ENCODE peak calls at places on chromosomes 2 and 18, in five cellular contexts. W is HCT116, G is GM12878, I is HepG2, U is K562. C is an unnamed sample.

GRCh38 chr2:179305125-179305524 is 40.5 kb upstream of the SESTD1 start:
- DNase-seq in G (no peak), U (no peak), W (no peak), I (no peak), C (no peak)

GRCh38 chr2:55431982-55432627 is 12.4 kb upstream of the CCDC88A start:
- DNase-seq in U (no peak), I (peak), W (peak), G (no peak), C (no peak)

GRCh38 chr18:51651761-51652160 is 454.3 kb upstream of the MEX3C start:
- DNase-seq in W (no peak), U (no peak), G (no peak), I (no peak), C (no peak)

GRCh38 chr18:59752666-59753065 is 55.4 kb upstream of the CCBE1 start:
- DNase-seq in W (no peak), I (no peak), G (no peak), U (no peak), C (no peak)

GRCh38 chr18:2570772-2571199 is 519 bp downstream of the METTL4 start:
- DNase-seq in G (peak), I (peak), U (peak), W (peak), C (peak)

GRCh38 chr2:212027681-212028628 is 510.6 kb downstream of the ERBB4 start:
- DNase-seq in W (no peak), U (no peak), I (no peak), G (no peak), C (no peak)

GRCh38 chr18:57523171-57523956 is 63.1 kb downstream of the FECH start:
- DNase-seq in G (no peak), I (no peak), W (no peak), U (no peak), C (no peak)

GRCh38 chr2:181892795-181893435 is 1.4 kb downstream of the ITPRID2 start:
- DNase-seq in G (no peak), I (peak), U (no peak), W (peak), C (no peak)

GRCh38 chr18:63309422-63309821 is 10.1 kb downstream of the BCL2 start:
- DNase-seq in U (no peak), G (no peak), W (no peak), I (no peak), C (no peak)

GRCh38 chr2:197011777-197012641 is 85.5 kb upstream of the PGAP1 start:
- DNase-seq in U (peak), G (no peak), I (peak), W (peak), C (no peak)

GRCh38 chr2:25587361-25587760 is 86.0 kb downstream of the DTNB start:
- DNase-seq in U (no peak), I (no peak), W (no peak), G (no peak), C (no peak)

GRCh38 chr18:31683968-31684278 is 458 bp downstream of the B4GALT6 start:
- DNase-seq in W (no peak), I (no peak), U (no peak), G (no peak), C (no peak)

GRCh38 chr2:94999431-94999883 is 26.1 kb upstream of the MAL start:
- DNase-seq in W (no peak), I (no peak), U (no peak), G (no peak), C (no peak)

GRCh38 chr2:85012855-85013254 is 41.9 kb downstream of the KCMF1 start:
- DNase-seq in G (no peak), I (no peak), W (no peak), U (no peak), C (no peak)

GRCh38 chr2:1553671-1554295 is 140.5 kb downstream of the TPO start:
- DNase-seq in I (no peak), W (peak), G (no peak), U (no peak), C (no peak)

GRCh38 chr2:146602383-146602782 is 1242.4 kb upstream of the ACVR2A start:
- DNase-seq in W (no peak), G (no peak), I (no peak), U (no peak), C (no peak)

GRCh38 chr2:159043710-159044109 is 75.3 kb downstream of the TANC1 start:
- DNase-seq in U (no peak), I (no peak), W (no peak), G (no peak), C (no peak)

GRCh38 chr2:129262934-129263333 is 716.5 kb upstream of the RAB6C start:
- DNase-seq in W (no peak), I (no peak), G (no peak), U (no peak), C (no peak)

GRCh38 chr2:152336103-152336853 is 1.3 kb downstream of the FMNL2 start:
- DNase-seq in G (no peak), I (peak), U (no peak), W (no peak), C (no peak)

GRCh38 chr2:219736196-219736595 is 108.8 kb downstream of the SLC4A3 start:
- DNase-seq in U (peak), I (peak), W (peak), G (no peak), C (peak)

GRCh38 chr18:75053028-75053624 is 155.8 kb downstream of the PTGR3 start:
- DNase-seq in G (no peak), I (no peak), W (no peak), U (no peak), C (no peak)

GRCh38 chr18:9017170-9017899 is 85.2 kb upstream of the NDUFV2 start:
- DNase-seq in G (peak), I (peak), U (peak), W (peak), C (peak)

GRCh38 chr2:208025814-208026184 is 472 bp upstream of the PLEKHM3 start:
- DNase-seq in G (no peak), I (no peak), W (no peak), U (no peak), C (no peak)

GRCh38 chr2:234178309-234179030 is 128.0 kb downstream of the SPP2 start:
- DNase-seq in I (no peak), G (no peak), W (no peak), U (no peak), C (no peak)

GRCh38 chr2:152200562-152201465 is 25.3 kb upstream of the STAM2 start:
- DNase-seq in G (no peak), U (peak), I (peak), W (peak), C (peak)

GRCh38 chr18:76491801-76492668 is 3.0 kb downstream of the ZNF516 start:
- DNase-seq in W (no peak), U (no peak), G (no peak), I (no peak), C (no peak)

GRCh38 chr2:8544168-8544785 is 137.6 kb upstream of the ID2 start:
- DNase-seq in I (no peak), U (no peak), G (no peak), W (no peak), C (no peak)

GRCh38 chr2:85813978-85814801 is 60.4 kb downstream of the ATOH8 start:
- DNase-seq in W (peak), I (peak), G (peak), U (peak), C (peak)

GRCh38 chr2:241618296-241618805 is 18.6 kb downstream of the THAP4 start:
- DNase-seq in G (peak), U (no peak), I (no peak), W (no peak), C (no peak)
- H3K4me3 ChIP-seq in G (no peak), U (no peak), I (no peak), W (no peak), C (no peak)

GRCh38 chr18:67421666-67422065 is 94.9 kb downstream of the DSEL start:
- DNase-seq in I (no peak), W (no peak), G (no peak), U (no peak), C (no peak)

DNA sequence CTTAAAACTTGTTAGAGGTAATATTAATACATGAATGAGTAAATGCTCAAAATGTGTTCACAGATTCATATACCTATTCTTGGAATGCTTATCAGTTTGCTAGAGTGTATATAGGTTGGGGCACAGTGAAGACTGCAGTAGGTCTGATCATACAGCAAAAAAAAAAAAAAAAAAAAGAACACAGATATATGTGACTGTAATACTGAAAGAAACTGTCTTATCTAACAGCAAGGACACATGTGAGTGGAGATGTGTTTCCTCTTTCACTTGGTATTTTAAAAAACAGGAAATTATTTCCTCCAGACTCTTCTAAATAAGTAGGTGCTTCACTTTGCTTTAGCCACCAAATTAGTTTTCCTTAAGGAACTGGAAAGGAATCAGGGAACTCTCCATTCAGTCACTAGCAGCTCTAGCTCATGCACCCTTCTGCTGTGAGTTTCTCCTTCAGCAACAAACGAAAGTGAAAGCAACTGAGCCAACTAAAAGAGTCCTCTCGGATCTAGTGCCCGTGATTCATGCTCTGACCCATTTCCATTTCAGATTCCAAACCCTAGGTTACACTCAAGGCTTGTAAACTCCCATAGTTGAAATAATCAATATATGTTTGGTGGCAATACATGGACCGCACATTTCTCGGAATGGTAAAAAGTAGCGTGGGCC is 98.5 kb downstream of the DSEL start:
- DNase-seq in U (no peak), I (peak), G (peak), W (no peak), C (no peak)
- TF ChIP-seq SIN3A in U (no peak), I (no peak), G (no peak), W (no peak), C (no peak)

DNA sequence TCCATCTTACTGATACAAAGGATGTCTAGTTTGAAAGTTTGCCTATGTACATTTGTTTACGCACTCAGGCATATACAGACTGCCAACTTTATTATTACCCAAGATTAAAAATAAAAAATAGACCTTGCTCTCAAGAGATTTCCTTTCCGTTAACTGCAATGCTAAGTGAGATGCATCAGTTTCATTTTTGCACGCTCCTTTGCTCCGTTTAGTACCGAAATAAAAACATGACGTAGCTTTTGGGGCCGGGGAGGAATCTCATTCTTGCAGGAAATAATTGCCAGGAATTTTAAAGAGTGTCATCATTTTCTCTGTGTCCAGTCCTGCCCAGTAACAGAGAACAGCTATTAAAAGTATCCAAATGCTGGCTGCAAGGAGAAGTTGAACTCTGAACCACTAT is 169.5 kb downstream of the SLC8A1 start:
- DNase-seq in W (no peak), I (no peak), G (peak), U (no peak), C (no peak)
- H3K4me3 ChIP-seq in W (no peak), I (no peak), G (peak), U (no peak), C (no peak)

GRCh38 chr2:238900511-238900910 is 52.6 kb downstream of the TWIST2 start:
- DNase-seq in U (no peak), I (no peak), G (no peak), W (no peak), C (no peak)
- TF ChIP-seq SIN3A in U (no peak), I (no peak), G (no peak), W (no peak), C (no peak)

GRCh38 chr2:48445091-48445725 is 84.7 kb upstream of the STON1 start:
- DNase-seq in I (no peak), G (no peak), U (no peak), W (no peak), C (no peak)

GRCh38 chr2:48450936-48451602 is 78.9 kb upstream of the STON1 start:
- DNase-seq in U (no peak), W (no peak), G (no peak), I (no peak), C (no peak)

GRCh38 chr2:48450256-48450655 is 79.7 kb upstream of the STON1 start:
- DNase-seq in U (no peak), G (no peak), I (no peak), W (no peak), C (no peak)

GRCh38 chr2:48452108-48452507 is 77.8 kb upstream of the STON1 start:
- DNase-seq in W (no peak), U (peak), I (no peak), G (no peak), C (no peak)

DNA sequence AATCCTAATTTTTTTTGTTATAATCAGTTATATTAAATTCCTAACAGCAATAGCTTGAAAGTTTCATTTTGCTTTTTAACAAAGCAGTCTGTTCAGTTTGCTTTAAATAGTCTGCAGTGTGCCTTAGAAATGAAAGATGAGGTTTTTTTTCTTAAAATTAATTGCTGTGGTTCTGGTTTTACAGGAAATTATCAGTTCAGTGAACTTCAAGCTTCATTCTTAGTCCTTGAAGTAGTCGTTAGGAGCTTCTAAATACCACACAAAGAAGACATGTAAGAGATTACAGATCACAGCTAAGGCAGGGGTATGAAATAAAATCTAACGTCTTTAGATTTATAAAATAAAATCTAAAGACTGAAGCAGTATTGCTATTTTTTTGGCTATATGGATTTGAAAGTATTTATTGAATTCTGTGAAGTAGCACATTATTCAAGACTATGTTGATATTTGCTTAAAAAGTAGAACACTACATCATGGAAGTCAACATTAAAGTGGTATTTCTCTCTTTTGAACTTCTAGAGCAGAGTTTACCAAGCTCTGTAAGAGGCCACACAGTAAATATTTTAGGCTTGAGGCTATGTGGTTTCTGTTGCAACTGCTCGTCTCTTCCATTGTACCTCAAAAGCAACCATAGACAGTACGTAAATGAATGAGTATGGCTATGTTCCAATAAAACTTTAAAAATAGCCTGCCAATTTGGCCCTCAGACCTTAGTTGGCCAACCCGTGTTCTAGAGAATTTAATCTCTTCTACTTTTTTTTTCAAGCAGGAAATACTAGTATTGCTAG is 81.5 kb upstream of the STON1 start:
- DNase-seq in G (peak), W (no peak), I (peak), U (no peak), C (no peak)
- H3K4me3 ChIP-seq in G (peak), W (no peak), I (no peak), U (no peak), C (no peak)

DNA sequence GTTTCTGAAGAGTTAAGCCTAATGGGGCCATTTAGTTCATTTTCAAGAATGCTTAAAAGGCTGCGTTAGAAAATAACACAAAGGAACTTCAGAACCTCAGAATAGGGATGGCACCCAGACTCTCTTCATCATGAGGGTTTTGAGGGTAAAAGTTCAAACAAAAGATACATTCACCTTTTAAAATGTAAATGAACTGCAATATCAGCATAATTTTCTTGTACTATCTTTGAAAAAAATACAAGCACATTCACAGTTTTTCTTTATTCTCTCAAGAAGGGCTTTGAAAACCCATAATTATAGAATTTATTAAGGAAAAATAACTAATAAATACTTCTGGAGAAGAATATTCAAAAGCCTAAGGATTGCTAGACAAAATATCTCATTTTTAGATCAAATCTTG is 791.0 kb downstream of the DCC start:
- DNase-seq in W (no peak), I (no peak), U (no peak), G (no peak), C (no peak)
- TF ChIP-seq SIN3A in W (no peak), I (no peak), U (no peak), G (no peak), C (no peak)

GRCh38 chr18:37565985-37566478 is 434 bp upstream of the CELF4 start:
- DNase-seq in I (no peak), G (no peak), U (no peak), W (no peak), C (no peak)
- H3K4me3 ChIP-seq in I (no peak), G (no peak), U (no peak), W (no peak), C (peak)

C was measured in Panc1.